ENCODE peak calls at places on chromosomes 12 and 14, in ten cellular contexts. N is astrocyte; T is nephron progenitor cell; J is activated CD4-positive, CD25-positive, alpha-beta regulatory T cell; R is NCI-H1105; F is HEK293T; Z is NCI-H460; M is activated CD4-positive, alpha-beta T cell treated with anti-CD3 and anti-CD28 coated beads for 36 hours; G is HS-27A; U is lower lobe of right lung. V is an unnamed sample.

GRCh38 chr12:643478-644292 is 19.6 kb downstream of the NINJ2 start:
- DNase-seq in T (no peak), G (no peak), M (no peak), U (peak; percentile 64), N (no peak), Z (no peak), J (no peak), F (no peak), R (no peak), V (no peak)

GRCh38 chr14:41925409-41925808 is 318.7 kb downstream of the LRFN5 start:
- DNase-seq in Z (peak; percentile 21), U (no peak), J (no peak), N (no peak), T (no peak), F (no peak), G (no peak), M (no peak), R (peak; percentile 62), V (no peak)

GRCh38 chr12:3065300-3065699 is 11.9 kb upstream of the TSPAN9 start:
- DNase-seq in M (no peak), T (no peak), J (no peak), R (no peak), F (no peak), U (no peak), Z (no peak), G (no peak), N (no peak), V (no peak)

GRCh38 chr14:20684662-20685456 is 499 bp downstream of the RNASE4 start:
- DNase-seq in Z (peak; percentile 45), T (peak; percentile 34), N (peak; percentile 63), U (no peak), R (peak; percentile 42), G (no peak), M (no peak), J (no peak), F (no peak), V (no peak)

GRCh38 chr12:128606040-128606439 is 217.7 kb downstream of the SLC15A4 start:
- DNase-seq in J (no peak), Z (no peak), U (no peak), N (no peak), F (no peak), G (no peak), M (no peak), R (no peak), T (no peak), V (no peak)

GRCh38 chr14:91369628-91370445 is 47.8 kb downstream of the CCDC88C start:
- DNase-seq in G (no peak), J (no peak), U (no peak), R (no peak), T (no peak), M (peak; percentile 72), N (no peak), Z (no peak), F (no peak), V (peak; percentile 42)

GRCh38 chr14:89509891-89510290 is 92.9 kb upstream of the FOXN3 start:
- DNase-seq in Z (no peak), J (no peak), U (no peak), M (no peak), F (no peak), N (peak; percentile 83), R (no peak), G (peak; percentile 38), T (no peak), V (no peak)

GRCh38 chr12:102438047-102438822 is 42.1 kb downstream of the IGF1 start:
- DNase-seq in R (no peak), U (no peak), G (no peak), J (no peak), N (peak; percentile 84), T (no peak), F (no peak), Z (no peak), M (no peak), V (no peak)

GRCh38 chr12:47032644-47033043 is 46.8 kb upstream of the PCED1B start:
- DNase-seq in F (peak; percentile 8), J (no peak), Z (peak; percentile 49), G (no peak), R (peak; percentile 25), M (no peak), T (no peak), U (no peak), N (peak; percentile 54), V (no peak)

GRCh38 chr14:55062517-55063351 is 11.3 kb downstream of the MAPK1IP1L start:
- DNase-seq in Z (no peak), J (no peak), U (no peak), M (no peak), G (no peak), N (no peak), F (no peak), R (no peak), T (no peak), V (no peak)

GRCh38 chr12:2114071-2114470 is 61.3 kb downstream of the CACNA1C start:
- DNase-seq in T (no peak), U (no peak), F (no peak), J (no peak), G (no peak), Z (no peak), N (no peak), R (no peak), M (no peak), V (no peak)

GRCh38 chr14:33551963-33552362 is 398.9 kb downstream of the EGLN3 start:
- DNase-seq in J (no peak), M (no peak), F (no peak), U (no peak), G (no peak), R (peak; percentile 60), T (no peak), Z (no peak), N (no peak), V (no peak)

V was measured in activated T-helper 1 cell treated with anti-CD3 and anti-CD28 coated beads, Interleukin-12 subunit alpha, Interleukin-12 subunit beta, Interleukin-2, Interleukin-4 antibody, amounts not matched to agents 30 ng/mL and 10 ng/mL and 1 ng/mL, durations not matched to agents 14 hours and 24 hours and 36 hours.